ENCODE peak calls at places on chromosomes 12 and 14, in six cellular contexts. One of them, this sample, is unnamed.
A peak's percentile ranks its signal among the peaks of the same experiment; 100 is the strongest.

GRCh38 chr14:105045710-105046326 is 19.4 kb downstream of the GPR132 start:
- DNase-seq in HT-29: peak; percentile 79
- DNase-seq in activated CD4-positive, alpha-beta T cell treated with anti-CD3 and anti-CD28 coated beads, Interleukin-2, amount 50 U/mL, for 48 hours: peak; percentile 96
- DNase-seq in NCI-H1105 treated with DMSO at 0.1 percent for 48 hours: peak; percentile 81
- DNase-seq in T1000: peak; percentile 70
- DNase-seq in posterior vena cava: peak; percentile 98
- DNase-seq in this sample: peak; percentile 96

GRCh38 chr12:117533687-117534086 is 172.3 kb upstream of the NOS1 start:
- DNase-seq in HT-29: no peak
- DNase-seq in activated CD4-positive, alpha-beta T cell treated with anti-CD3 and anti-CD28 coated beads, Interleukin-2, amount 50 U/mL, for 48 hours: no peak
- DNase-seq in NCI-H1105 treated with DMSO at 0.1 percent for 48 hours: no peak
- DNase-seq in T1000: no peak
- DNase-seq in posterior vena cava: no peak
- DNase-seq in this sample: no peak

GRCh38 chr14:54275997-54276396 is 120.8 kb upstream of the CDKN3 start:
- DNase-seq in HT-29: no peak
- DNase-seq in activated CD4-positive, alpha-beta T cell treated with anti-CD3 and anti-CD28 coated beads, Interleukin-2, amount 50 U/mL, for 48 hours: no peak
- DNase-seq in NCI-H1105 treated with DMSO at 0.1 percent for 48 hours: no peak
- DNase-seq in T1000: no peak
- DNase-seq in posterior vena cava: no peak
- DNase-seq in this sample: no peak

GRCh38 chr12:93750056-93750455 is 72.9 kb downstream of the CRADD start:
- DNase-seq in HT-29: no peak
- DNase-seq in activated CD4-positive, alpha-beta T cell treated with anti-CD3 and anti-CD28 coated beads, Interleukin-2, amount 50 U/mL, for 48 hours: no peak
- DNase-seq in NCI-H1105 treated with DMSO at 0.1 percent for 48 hours: no peak
- DNase-seq in T1000: no peak
- DNase-seq in posterior vena cava: no peak
- DNase-seq in this sample: no peak

GRCh38 chr12:62543324-62543723 is 76.7 kb downstream of the MON2 start:
- DNase-seq in HT-29: no peak
- DNase-seq in activated CD4-positive, alpha-beta T cell treated with anti-CD3 and anti-CD28 coated beads, Interleukin-2, amount 50 U/mL, for 48 hours: no peak
- DNase-seq in NCI-H1105 treated with DMSO at 0.1 percent for 48 hours: no peak
- DNase-seq in T1000: no peak
- DNase-seq in posterior vena cava: no peak
- DNase-seq in this sample: no peak

GRCh38 chr14:24888532-24888931 is 161.4 kb downstream of the STXBP6 start:
- DNase-seq in HT-29: no peak
- DNase-seq in activated CD4-positive, alpha-beta T cell treated with anti-CD3 and anti-CD28 coated beads, Interleukin-2, amount 50 U/mL, for 48 hours: no peak
- DNase-seq in NCI-H1105 treated with DMSO at 0.1 percent for 48 hours: no peak
- DNase-seq in T1000: no peak
- DNase-seq in posterior vena cava: no peak
- DNase-seq in this sample: no peak

GRCh38 chr12:98578821-98579220 is 14.7 kb upstream of the SLC25A3 start:
- DNase-seq in HT-29: peak; percentile 46
- DNase-seq in activated CD4-positive, alpha-beta T cell treated with anti-CD3 and anti-CD28 coated beads, Interleukin-2, amount 50 U/mL, for 48 hours: no peak
- DNase-seq in NCI-H1105 treated with DMSO at 0.1 percent for 48 hours: no peak
- DNase-seq in T1000: no peak
- DNase-seq in posterior vena cava: no peak
- DNase-seq in this sample: no peak

GRCh38 chr12:1811281-1811947 is 9.0 kb upstream of the LRTM2 start:
- DNase-seq in HT-29: no peak
- DNase-seq in activated CD4-positive, alpha-beta T cell treated with anti-CD3 and anti-CD28 coated beads, Interleukin-2, amount 50 U/mL, for 48 hours: peak; percentile 65
- DNase-seq in NCI-H1105 treated with DMSO at 0.1 percent for 48 hours: no peak
- DNase-seq in T1000: peak; percentile 33
- DNase-seq in posterior vena cava: no peak
- DNase-seq in this sample: no peak

GRCh38 chr14:24921903-24922302 is 128.0 kb downstream of the STXBP6 start:
- DNase-seq in HT-29: no peak
- DNase-seq in activated CD4-positive, alpha-beta T cell treated with anti-CD3 and anti-CD28 coated beads, Interleukin-2, amount 50 U/mL, for 48 hours: no peak
- DNase-seq in NCI-H1105 treated with DMSO at 0.1 percent for 48 hours: no peak
- DNase-seq in T1000: no peak
- DNase-seq in posterior vena cava: no peak
- DNase-seq in this sample: no peak

GRCh38 chr12:98592825-98593322 is 612 bp upstream of the SLC25A3 start:
- DNase-seq in HT-29: peak; percentile 69
- DNase-seq in activated CD4-positive, alpha-beta T cell treated with anti-CD3 and anti-CD28 coated beads, Interleukin-2, amount 50 U/mL, for 48 hours: no peak
- DNase-seq in NCI-H1105 treated with DMSO at 0.1 percent for 48 hours: no peak
- DNase-seq in T1000: no peak
- DNase-seq in posterior vena cava: no peak
- DNase-seq in this sample: no peak

GRCh38 chr12:11621797-11622423 is 27.6 kb upstream of the ETV6 start:
- DNase-seq in HT-29: no peak
- DNase-seq in activated CD4-positive, alpha-beta T cell treated with anti-CD3 and anti-CD28 coated beads, Interleukin-2, amount 50 U/mL, for 48 hours: peak; percentile 7
- DNase-seq in NCI-H1105 treated with DMSO at 0.1 percent for 48 hours: no peak
- DNase-seq in T1000: no peak
- DNase-seq in posterior vena cava: no peak
- DNase-seq in this sample: no peak

GRCh38 chr14:92783813-92784431 is 10.2 kb upstream of the GOLGA5 start:
- DNase-seq in HT-29: peak; percentile 66
- DNase-seq in activated CD4-positive, alpha-beta T cell treated with anti-CD3 and anti-CD28 coated beads, Interleukin-2, amount 50 U/mL, for 48 hours: no peak
- DNase-seq in NCI-H1105 treated with DMSO at 0.1 percent for 48 hours: peak; percentile 80
- DNase-seq in T1000: no peak
- DNase-seq in posterior vena cava: no peak
- DNase-seq in this sample: peak; percentile 60

GRCh38 chr12:69985656-69986055 is 160.6 kb downstream of the MYRFL start:
- DNase-seq in HT-29: peak; percentile 70
- DNase-seq in activated CD4-positive, alpha-beta T cell treated with anti-CD3 and anti-CD28 coated beads, Interleukin-2, amount 50 U/mL, for 48 hours: peak; percentile 17
- DNase-seq in NCI-H1105 treated with DMSO at 0.1 percent for 48 hours: no peak
- DNase-seq in T1000: no peak
- DNase-seq in posterior vena cava: no peak
- DNase-seq in this sample: peak; percentile 27

GRCh38 chr14:83734431-83734830 is 1795.5 kb upstream of the FLRT2 start:
- DNase-seq in HT-29: no peak
- DNase-seq in activated CD4-positive, alpha-beta T cell treated with anti-CD3 and anti-CD28 coated beads, Interleukin-2, amount 50 U/mL, for 48 hours: no peak
- DNase-seq in NCI-H1105 treated with DMSO at 0.1 percent for 48 hours: no peak
- DNase-seq in T1000: no peak
- DNase-seq in posterior vena cava: no peak
- DNase-seq in this sample: no peak

GRCh38 chr14:25833341-25834121 is 764.3 kb downstream of the NOVA1 start:
- DNase-seq in HT-29: peak; percentile 54
- DNase-seq in activated CD4-positive, alpha-beta T cell treated with anti-CD3 and anti-CD28 coated beads, Interleukin-2, amount 50 U/mL, for 48 hours: no peak
- DNase-seq in NCI-H1105 treated with DMSO at 0.1 percent for 48 hours: peak; percentile 61
- DNase-seq in T1000: no peak
- DNase-seq in posterior vena cava: no peak
- DNase-seq in this sample: no peak

GRCh38 chr14:58969951-58970751 is 218.3 kb upstream of the DAAM1 start:
- DNase-seq in HT-29: no peak
- DNase-seq in activated CD4-positive, alpha-beta T cell treated with anti-CD3 and anti-CD28 coated beads, Interleukin-2, amount 50 U/mL, for 48 hours: no peak
- DNase-seq in NCI-H1105 treated with DMSO at 0.1 percent for 48 hours: no peak
- DNase-seq in T1000: no peak
- DNase-seq in posterior vena cava: no peak
- DNase-seq in this sample: no peak

GRCh38 chr12:110269622-110270124 is 11.4 kb upstream of the ATP2A2 start:
- DNase-seq in HT-29: peak; percentile 36
- DNase-seq in activated CD4-positive, alpha-beta T cell treated with anti-CD3 and anti-CD28 coated beads, Interleukin-2, amount 50 U/mL, for 48 hours: no peak
- DNase-seq in NCI-H1105 treated with DMSO at 0.1 percent for 48 hours: no peak
- DNase-seq in T1000: peak; percentile 3
- DNase-seq in posterior vena cava: no peak
- DNase-seq in this sample: no peak

GRCh38 chr12:2336409-2336829 is 283.6 kb downstream of the CACNA1C start:
- DNase-seq in HT-29: peak; percentile 56
- DNase-seq in activated CD4-positive, alpha-beta T cell treated with anti-CD3 and anti-CD28 coated beads, Interleukin-2, amount 50 U/mL, for 48 hours: no peak
- DNase-seq in NCI-H1105 treated with DMSO at 0.1 percent for 48 hours: no peak
- DNase-seq in T1000: peak; percentile 79
- DNase-seq in posterior vena cava: no peak
- DNase-seq in this sample: peak; percentile 63

GRCh38 chr14:25537846-25538455 is 488.0 kb upstream of the STXBP6 start:
- DNase-seq in HT-29: peak; percentile 64
- DNase-seq in activated CD4-positive, alpha-beta T cell treated with anti-CD3 and anti-CD28 coated beads, Interleukin-2, amount 50 U/mL, for 48 hours: peak; percentile 34
- DNase-seq in NCI-H1105 treated with DMSO at 0.1 percent for 48 hours: peak; percentile 42
- DNase-seq in T1000: no peak
- DNase-seq in posterior vena cava: no peak
- DNase-seq in this sample: no peak

GRCh38 chr12:43835264-43835655 is 621 bp upstream of the TMEM117 start:
- DNase-seq in HT-29: no peak
- DNase-seq in activated CD4-positive, alpha-beta T cell treated with anti-CD3 and anti-CD28 coated beads, Interleukin-2, amount 50 U/mL, for 48 hours: no peak
- DNase-seq in NCI-H1105 treated with DMSO at 0.1 percent for 48 hours: no peak
- DNase-seq in T1000: no peak
- DNase-seq in posterior vena cava: no peak
- DNase-seq in this sample: no peak